ENCODE peak calls at places on chromosomes 6 and 20, in nine cellular contexts. D is neuronal stem cell, R is SK-N-SH, Z is RWPE1, I is cardiac muscle cell, L is neural progenitor cell, W is fibroblast of lung, O is dorsolateral prefrontal cortex, P is adrenal gland. C is an unnamed sample.

GRCh38 chr6:100504786-100505737 is 40.3 kb upstream of the SIM1 start:
- DNase-seq in R (no peak), L (no peak), Z (peak; percentile 37), P (no peak), W (peak; percentile 73), I (peak; percentile 85), O (no peak), D (no peak), C (peak; percentile 94)

GRCh38 chr20:32004963-32005362 is 5.3 kb upstream of the CCM2L start:
- DNase-seq in L (no peak), Z (peak; percentile 39), R (no peak), W (peak; percentile 46), D (no peak), O (no peak), P (no peak), I (peak; percentile 46), C (no peak)

GRCh38 chr6:19759117-19759880 is 77.9 kb upstream of the ID4 start:
- DNase-seq in Z (peak; percentile 45), R (no peak), W (peak; percentile 66), P (no peak), D (no peak), L (no peak), I (peak; percentile 54), O (no peak), C (peak; percentile 90)

GRCh38 chr20:49344140-49344539 is 66.3 kb upstream of the ZNFX1 start:
- DNase-seq in O (no peak), D (no peak), R (no peak), P (no peak), Z (no peak), W (no peak), L (no peak), I (no peak), C (no peak)

GRCh38 chr6:42375007-42375635 is 76.6 kb downstream of the TRERF1 start:
- DNase-seq in Z (no peak), L (no peak), W (no peak), D (no peak), O (no peak), P (no peak), I (no peak), R (no peak), C (no peak)

GRCh38 chr6:19492631-19493030 is 344.5 kb upstream of the ID4 start:
- DNase-seq in D (no peak), L (no peak), O (no peak), Z (no peak), W (no peak), R (no peak), P (no peak), I (no peak), C (peak; percentile 20)

GRCh38 chr6:8494730-8495129 is 59.4 kb upstream of the SLC35B3 start:
- DNase-seq in R (no peak), I (no peak), O (no peak), L (no peak), W (no peak), Z (no peak), P (no peak), D (no peak), C (no peak)

GRCh38 chr20:14799671-14800070 is 462.3 kb upstream of the FLRT3 start:
- DNase-seq in L (no peak), D (no peak), Z (no peak), R (no peak), I (no peak), O (no peak), W (no peak), P (no peak), C (no peak)

GRCh38 chr6:160667854-160668481 is 3.9 kb upstream of the LPA start:
- DNase-seq in L (peak; percentile 52), P (no peak), W (no peak), D (no peak), I (no peak), R (peak; percentile 26), O (no peak), Z (peak; percentile 64), C (no peak)

GRCh38 chr6:16140607-16141006 is 11.7 kb downstream of the MYLIP start:
- DNase-seq in P (no peak), W (no peak), O (no peak), Z (no peak), L (no peak), D (no peak), R (no peak), I (no peak), C (no peak)

GRCh38 chr20:62953167-62953838 is 794 bp downstream of the SLC17A9 start:
- DNase-seq in D (no peak), O (no peak), L (no peak), R (no peak), W (no peak), Z (no peak), I (no peak), P (no peak), C (no peak)

GRCh38 chr6:99287523-99287922 is 62.0 kb downstream of the FAXC start:
- DNase-seq in R (no peak), W (peak; percentile 3), I (no peak), P (no peak), D (no peak), L (peak; percentile 10), Z (no peak), O (no peak), C (no peak)

GRCh38 chr6:16651871-16652270 is 109.4 kb downstream of the ATXN1 start:
- DNase-seq in D (no peak), W (no peak), R (no peak), I (no peak), O (no peak), L (no peak), P (no peak), Z (peak; percentile 27), C (no peak)

GRCh38 chr20:12946789-12947188 is 62.0 kb upstream of the SPTLC3 start:
- DNase-seq in I (no peak), R (no peak), P (no peak), O (no peak), W (no peak), L (no peak), Z (no peak), D (no peak), C (no peak)

GRCh38 chr6:70846207-70846835 is 110.5 kb downstream of the B3GAT2 start:
- DNase-seq in D (no peak), P (no peak), L (no peak), O (no peak), R (no peak), I (no peak), Z (no peak), W (no peak), C (no peak)

GRCh38 chr6:7540595-7540994 is 876 bp upstream of the DSP start:
- DNase-seq in R (peak; percentile 19), P (no peak), D (no peak), O (no peak), I (no peak), W (no peak), Z (no peak), L (peak; percentile 51), C (no peak)

GRCh38 chr6:152293404-152293803 is 343.8 kb downstream of the SYNE1 start:
- DNase-seq in L (no peak), D (no peak), Z (no peak), O (no peak), R (peak; percentile 16), I (no peak), P (no peak), W (no peak), C (no peak)

GRCh38 chr6:53892707-53893106 is 97.9 kb downstream of the LRRC1 start:
- DNase-seq in O (no peak), I (no peak), L (no peak), R (no peak), P (no peak), Z (no peak), W (no peak), D (no peak), C (no peak)

GRCh38 chr6:72975346-72975745 is 249.9 kb downstream of the KHDC1L start:
- DNase-seq in W (no peak), L (no peak), Z (no peak), R (no peak), O (no peak), I (no peak), P (no peak), D (no peak), C (no peak)

GRCh38 chr6:25560851-25561250 is 91.2 kb upstream of the SCGN start:
- DNase-seq in I (no peak), R (no peak), Z (no peak), P (no peak), O (no peak), W (no peak), D (no peak), L (no peak), C (no peak)

GRCh38 chr6:147586044-147586443 is 77.6 kb downstream of the SAMD5 start:
- DNase-seq in R (no peak), D (no peak), W (peak; percentile 88), P (peak; percentile 51), I (peak; percentile 67), O (no peak), L (no peak), Z (no peak), C (peak; percentile 62)

GRCh38 chr6:39396854-39397253 is 74.4 kb upstream of the KCNK16 start:
- DNase-seq in P (no peak), I (no peak), Z (no peak), D (no peak), L (no peak), R (no peak), W (no peak), O (no peak), C (no peak)

DNA sequence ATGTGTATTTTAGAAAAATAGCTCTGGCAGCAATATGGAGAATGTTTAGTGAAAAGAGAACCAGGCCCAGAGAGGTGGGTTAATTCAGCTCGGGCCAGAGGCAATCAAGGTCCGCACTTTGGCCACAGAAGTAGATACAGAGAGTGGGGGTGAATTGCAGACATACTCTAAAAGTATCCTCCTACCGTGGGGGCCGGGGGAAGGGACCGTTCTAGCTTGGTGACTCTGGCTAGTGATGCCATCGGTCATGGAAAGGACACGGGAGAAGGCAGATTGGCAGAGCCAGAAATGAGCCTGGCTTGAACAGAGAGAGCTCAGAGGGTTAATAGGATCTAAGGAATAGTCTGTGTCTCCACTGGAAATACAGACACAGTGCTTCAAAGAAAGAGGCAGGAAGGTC is 173.1 kb downstream of the MTHFD1L start:
- DNase-seq in R (no peak), P (no peak), D (no peak), L (no peak), Z (no peak), W (no peak), I (no peak), O (peak; percentile 18), C (no peak)
- H3K27ac ChIP-seq in R (peak overlapping the region; percentile 96), P (no peak overlapping the region), D (no peak overlapping the region), L (no peak overlapping the region), Z (no peak overlapping the region), W (no peak overlapping the region), I (peak overlapping the region; percentile 51), O (no peak overlapping the region), C (peak overlapping the region; percentile 99)

GRCh38 chr6:22877946-22878705 is 308.8 kb downstream of the HDGFL1 start:
- DNase-seq in D (no peak), R (no peak), W (peak; percentile 69), Z (no peak), I (peak; percentile 92), L (no peak), O (no peak), P (no peak), C (peak; percentile 99)
- H3K27ac ChIP-seq in D (no peak overlapping the region), R (peak overlapping the region; percentile 34), W (peak overlapping the region; percentile 21), Z (no peak overlapping the region), I (no peak overlapping the region), L (no peak overlapping the region), O (no peak overlapping the region), P (no peak overlapping the region), C (peak overlapping the region; percentile 90)

GRCh38 chr20:4067600-4068261 is 52.4 kb upstream of the RNF24 start:
- DNase-seq in R (no peak), Z (peak; percentile 62), I (peak; percentile 54), O (no peak), L (no peak), D (no peak), W (peak; percentile 75), P (no peak), C (peak; percentile 79)
- H3K27ac ChIP-seq in R (peak overlapping the region; percentile 94), Z (peak overlapping the region; percentile 80), I (no peak overlapping the region), O (no peak overlapping the region), L (no peak overlapping the region), D (no peak overlapping the region), W (peak overlapping the region; percentile 48), P (no peak overlapping the region), C (peak overlapping the region; percentile 47)

GRCh38 chr20:42484790-42485365 is 704.8 kb downstream of the PTPRT start:
- DNase-seq in P (no peak), R (no peak), D (no peak), O (no peak), W (no peak), Z (no peak), L (no peak), I (no peak), C (no peak)
- H3K27ac ChIP-seq in P (no peak overlapping the region), R (no peak overlapping the region), D (no peak overlapping the region), O (peak overlapping the region; percentile 31), W (no peak overlapping the region), Z (no peak overlapping the region), L (no peak overlapping the region), I (no peak overlapping the region), C (no peak overlapping the region)